ENCODE peak calls at places on chromosomes 11 and 22, in five cellular contexts. H is stimulated activated CD4-positive, alpha-beta T cell treated with anti-CD3 and anti-CD28 coated beads, TNF-alpha, amount 100 ng/mL, for 24 hours; T is HCEC 1CT; C is NCI-H510A treated with DMSO at 0.1 percent for 48 hours; Z is NCI-H460. V is an unnamed sample.

GRCh38 chr11:69360606-69361005 is 66.7 kb downstream of the MYEOV start:
- DNase-seq in H (no peak), T (no peak), C (no peak), Z (no peak), V (no peak)

GRCh38 chr11:9004310-9004945 is 627 bp upstream of the NRIP3 start:
- DNase-seq in H (no peak), T (no peak), C (no peak), Z (no peak), V (no peak)

GRCh38 chr11:128904872-128905344 is 13.8 kb downstream of the KCNJ5 start:
- DNase-seq in H (no peak), T (no peak), C (peak; percentile 46), Z (no peak), V (no peak)

GRCh38 chr11:13666708-13667107 is 1.8 kb upstream of the FAR1 start:
- DNase-seq in H (no peak), T (no peak), C (no peak), Z (no peak), V (no peak)

GRCh38 chr11:102478660-102479245 is 26.2 kb upstream of the TMEM123 start:
- DNase-seq in H (no peak), T (no peak), C (no peak), Z (no peak), V (no peak)

GRCh38 chr11:125079878-125080530 is 16.9 kb downstream of the SLC37A2 start:
- DNase-seq in H (no peak), T (no peak), C (no peak), Z (no peak), V (no peak)

GRCh38 chr11:30454108-30454507 is 131.2 kb downstream of the ARL14EP start:
- DNase-seq in H (no peak), T (no peak), C (no peak), Z (no peak), V (no peak)

GRCh38 chr11:32090774-32091370 is at the start of gene RCN1:
- DNase-seq in H (no peak), T (peak; percentile 76), C (peak; percentile 39), Z (peak; percentile 34), V (peak; percentile 83)

GRCh38 chr22:41003976-41004375 is 52.8 kb downstream of the RBX1 start:
- DNase-seq in H (no peak), T (no peak), C (no peak), Z (no peak), V (no peak)

GRCh38 chr22:31520036-31520435 is 23.7 kb downstream of the SFI1 start:
- DNase-seq in H (no peak), T (no peak), C (no peak), Z (no peak), V (no peak)

GRCh38 chr22:17342361-17342760 is 26.9 kb upstream of the CECR2 start:
- DNase-seq in H (no peak), T (no peak), C (no peak), Z (no peak), V (no peak)

GRCh38 chr11:109667719-109668118 is 245.7 kb downstream of the C11orf87 start:
- DNase-seq in H (no peak), T (no peak), C (no peak), Z (no peak), V (no peak)

GRCh38 chr11:62922189-62922589 is 1.0 kb upstream of the CHRM1 start:
- DNase-seq in H (no peak), T (no peak), C (no peak), Z (no peak), V (no peak)

GRCh38 chr11:128931066-128931465 is 11.6 kb downstream of the TP53AIP1 start:
- DNase-seq in H (no peak), T (no peak), C (no peak), Z (no peak), V (no peak)

GRCh38 chr22:44737414-44738346 is 14.7 kb upstream of the ARHGAP8 start:
- DNase-seq in H (no peak), T (no peak), C (no peak), Z (no peak), V (peak; percentile 56)

GRCh38 chr22:23856721-23857605 is 712 bp upstream of the SLC2A11 start:
- DNase-seq in H (no peak), T (peak; percentile 46), C (peak; percentile 45), Z (no peak), V (peak; percentile 78)

GRCh38 chr11:67354314-67355022 is 1.1 kb upstream of the POLD4 start:
- DNase-seq in H (no peak), T (peak; percentile 98), C (no peak), Z (peak; percentile 89), V (peak; percentile 62)

GRCh38 chr11:93234602-93235207 is 36.9 kb upstream of the SLC36A4 start:
- DNase-seq in H (peak; percentile 25), T (peak; percentile 55), C (peak; percentile 91), Z (peak; percentile 69), V (peak; percentile 83)

GRCh38 chr11:107172996-107173395 is 154.7 kb upstream of the GUCY1A2 start:
- DNase-seq in H (no peak), T (no peak), C (no peak), Z (no peak), V (no peak)

GRCh38 chr11:78074756-78075155 is 4.9 kb downstream of the NDUFC2 start:
- DNase-seq in H (no peak), T (no peak), C (no peak), Z (no peak), V (no peak)

GRCh38 chr11:18791175-18792065 is at the start of gene PTPN5:
- DNase-seq in H (no peak), T (no peak), C (no peak), Z (no peak), V (peak; percentile 20)

GRCh38 chr11:72760543-72761400 is 8.6 kb upstream of the ARAP1 start:
- DNase-seq in H (no peak), T (peak; percentile 50), C (no peak), Z (no peak), V (no peak)

GRCh38 chr22:37417737-37418348 is 9.4 kb downstream of the ELFN2 start:
- DNase-seq in H (no peak), T (no peak), C (no peak), Z (no peak), V (no peak)

GRCh38 chr11:78202733-78203167 is 14.0 kb downstream of the USP35 start:
- DNase-seq in H (no peak), T (no peak), C (no peak), Z (no peak), V (no peak)

GRCh38 chr22:46067159-46068111 is 82.9 kb upstream of the PPARA start:
- DNase-seq in H (no peak), T (no peak), C (no peak), Z (no peak), V (no peak)

GRCh38 chr11:1839204-1839923 is 583 bp downstream of the TNNI2 start:
- DNase-seq in H (no peak), T (no peak), C (no peak), Z (no peak), V (no peak)

GRCh38 chr22:37137131-37137530 is 12.6 kb downstream of the IL2RB start:
- DNase-seq in H (no peak), T (no peak), C (no peak), Z (no peak), V (peak; percentile 84)